ENCODE peak calls at places on chromosomes 13 and 19, in nine cellular contexts. M is MCF 10A; E is HuH-7.5; I is stimulated activated CD4-positive, alpha-beta T cell treated with anti-CD3 and anti-CD28 coated beads, Interleukin-2, amount 100 ng/mL, for 24 hours; G is activated T-cell treated with anti-CD3 and anti-CD28 coated beads for 1 hour; H is progenitor cell of endocrine pancreas; O is A172; D is activated CD4-positive, alpha-beta T cell treated with anti-CD3 and anti-CD28 coated beads, Interleukin-2, amount 50 U/mL, for 1 hour; K is hepatic stellate cell. V is an unnamed sample.

GRCh38 chr13:105573134-105573533 is 962.3 kb downstream of the EFNB2 start:
- DNase-seq in D (no peak), E (no peak), O (peak; percentile 47), M (peak; percentile 3), I (no peak), G (no peak), H (no peak), K (no peak), V (no peak)

GRCh38 chr19:3932931-3933810 is at the start of gene NMRK2:
- DNase-seq in K (no peak), G (no peak), E (no peak), M (no peak), D (no peak), H (no peak), I (no peak), O (no peak), V (no peak)

GRCh38 chr19:14558370-14559066 is 13.3 kb downstream of the NDUFB7 start:
- DNase-seq in D (no peak), K (no peak), E (no peak), G (no peak), M (no peak), O (no peak), I (no peak), H (no peak), V (no peak)

GRCh38 chr13:79194272-79194671 is 211.8 kb downstream of the RBM26 start:
- DNase-seq in I (peak; percentile 26), M (no peak), O (no peak), H (no peak), K (no peak), D (no peak), E (no peak), G (no peak), V (peak; percentile 51)

GRCh38 chr13:61873717-61874116 is 458.1 kb upstream of the PCDH20 start:
- DNase-seq in I (no peak), G (no peak), E (no peak), K (no peak), M (no peak), O (no peak), D (no peak), H (no peak), V (no peak)

GRCh38 chr13:30026909-30027308 is 176.5 kb upstream of the UBL3 start:
- DNase-seq in D (no peak), H (no peak), M (no peak), K (no peak), E (no peak), O (no peak), G (no peak), I (no peak), V (no peak)

GRCh38 chr19:1264801-1265610 is 4.1 kb upstream of the CIRBP start:
- DNase-seq in K (peak; percentile 94), H (no peak), M (peak; percentile 96), D (no peak), O (peak; percentile 96), I (no peak), E (peak; percentile 94), G (no peak), V (no peak)

GRCh38 chr13:99416411-99417121 is 84.7 kb upstream of the TM9SF2 start:
- DNase-seq in G (no peak), H (no peak), K (no peak), I (no peak), O (no peak), D (no peak), E (no peak), M (no peak), V (no peak)

GRCh38 chr13:58343081-58343480 is 711.5 kb downstream of the PCDH17 start:
- DNase-seq in D (no peak), O (no peak), E (no peak), M (no peak), H (no peak), K (no peak), I (no peak), G (no peak), V (no peak)

GRCh38 chr13:112067871-112068305 is 939 bp downstream of the SOX1 start:
- DNase-seq in M (no peak), G (no peak), K (no peak), I (no peak), E (no peak), D (no peak), H (no peak), O (no peak), V (no peak)

GRCh38 chr19:49094505-49095482 is 9.5 kb downstream of the SNRNP70 start:
- DNase-seq in O (no peak), D (no peak), G (no peak), E (no peak), I (no peak), H (no peak), K (no peak), M (no peak), V (no peak)

GRCh38 chr13:100537951-100538462 is 50.6 kb downstream of the GGACT start:
- DNase-seq in M (no peak), O (no peak), K (no peak), E (no peak), G (no peak), D (no peak), I (no peak), H (no peak), V (no peak)

GRCh38 chr13:100817897-100818296 is 143.3 kb upstream of the TMTC4 start:
- DNase-seq in O (no peak), G (no peak), K (no peak), D (no peak), M (no peak), I (no peak), E (no peak), H (no peak), V (no peak)

GRCh38 chr13:51244637-51245405 is 22.6 kb downstream of the FAM124A start:
- DNase-seq in M (no peak), O (no peak), D (no peak), H (no peak), E (no peak), I (no peak), K (no peak), G (no peak), V (no peak)

V was measured in CD8-positive, alpha-beta T cell.